ENCODE peak calls at places on chromosome 15, in seven cellular contexts. D, Q, Y, U, Z, I and T are unnamed samples.

GRCh38 chr15:80160570-80161156 is 7.9 kb downstream of the FAH start:
- DNase-seq in D (peak), Q (peak), Y (peak), U (peak), Z (peak), I (peak), T (peak)

GRCh38 chr15:67194171-67195114 is 60.0 kb downstream of the AAGAB start:
- DNase-seq in D (no peak), Q (no peak), Y (no peak), U (no peak), Z (no peak), I (no peak), T (no peak)

GRCh38 chr15:22810033-22810734 is 23.7 kb downstream of the NIPA1 start:
- DNase-seq in D (no peak), Q (peak), Y (no peak), U (no peak), Z (no peak), I (no peak), T (no peak)

GRCh38 chr15:72685925-72686794 is at the start of the genes BBS4 and HIGD2B:
- DNase-seq in D (peak), Q (peak), Y (peak), U (peak), Z (peak), I (peak), T (peak)

GRCh38 chr15:89332446-89332845 is 2.2 kb downstream of the POLG start:
- DNase-seq in D (no peak), Q (peak), Y (peak), U (no peak), Z (peak), I (no peak), T (no peak)

GRCh38 chr15:100570282-100570681 is 31.7 kb downstream of the LINS1 start:
- DNase-seq in D (no peak), Q (no peak), Y (peak), U (no peak), Z (no peak), I (no peak), T (no peak)

GRCh38 chr15:72939855-72940631 is 112.2 kb upstream of the NEO1 start:
- DNase-seq in D (no peak), Q (no peak), Y (no peak), U (no peak), Z (peak), I (no peak), T (no peak)

GRCh38 chr15:38367476-38367875 is 86.5 kb upstream of the FAM98B start:
- DNase-seq in D (no peak), Q (no peak), Y (peak), U (no peak), Z (no peak), I (no peak), T (no peak)

GRCh38 chr15:40354408-40355171 is 3.4 kb upstream of the DISP2 start:
- DNase-seq in D (no peak), Q (peak), Y (peak), U (no peak), Z (no peak), I (no peak), T (no peak)

GRCh38 chr15:48031973-48032372 is 88.8 kb upstream of the SLC24A5 start:
- DNase-seq in D (no peak), Q (no peak), Y (no peak), U (no peak), Z (no peak), I (no peak), T (no peak)

GRCh38 chr15:66515901-66516322 is 10.8 kb downstream of the ZWILCH start:
- DNase-seq in D (no peak), Q (no peak), Y (peak), U (no peak), Z (no peak), I (no peak), T (no peak)

GRCh38 chr15:59306520-59307163 is 66.0 kb downstream of the MYO1E start:
- DNase-seq in D (peak), Q (no peak), Y (peak), U (no peak), Z (peak), I (no peak), T (no peak)

GRCh38 chr15:89352476-89352875 is 17.9 kb upstream of the POLG start:
- DNase-seq in D (no peak), Q (no peak), Y (no peak), U (no peak), Z (no peak), I (no peak), T (no peak)

GRCh38 chr15:101258238-101259144 is 6.6 kb upstream of the CHSY1 start:
- DNase-seq in D (peak), Q (peak), Y (peak), U (peak), Z (peak), I (no peak), T (peak)

GRCh38 chr15:76382987-76383728 is 46.6 kb downstream of the ISL2 start:
- DNase-seq in D (no peak), Q (no peak), Y (no peak), U (no peak), Z (no peak), I (no peak), T (no peak)

GRCh38 chr15:70435369-70435768 is 328.0 kb downstream of the UACA start:
- DNase-seq in D (no peak), Q (no peak), Y (no peak), U (no peak), Z (no peak), I (no peak), T (no peak)

GRCh38 chr15:73052679-73053397 is 575 bp downstream of the NEO1 start:
- DNase-seq in D (peak), Q (peak), Y (peak), U (peak), Z (peak), I (no peak), T (peak)

GRCh38 chr15:86588413-86588812 is 508.7 kb downstream of the AGBL1 start:
- DNase-seq in D (no peak), Q (no peak), Y (no peak), U (no peak), Z (no peak), I (no peak), T (no peak)

GRCh38 chr15:68418611-68419161 is 13.3 kb downstream of the ITGA11 start:
- DNase-seq in D (no peak), Q (no peak), Y (no peak), U (peak), Z (peak), I (peak), T (peak)

GRCh38 chr15:53586815-53587214 is 172.6 kb downstream of the WDR72 start:
- DNase-seq in D (peak), Q (peak), Y (no peak), U (peak), Z (peak), I (no peak), T (no peak)

GRCh38 chr15:60844431-60845174 is 365.7 kb upstream of the ICE2 start:
- DNase-seq in D (no peak), Q (no peak), Y (no peak), U (no peak), Z (no peak), I (no peak), T (no peak)

GRCh38 chr15:25094519-25094918 is 139.7 kb downstream of the SNRPN start:
- DNase-seq in D (no peak), Q (no peak), Y (no peak), U (no peak), Z (no peak), I (peak), T (no peak)

GRCh38 chr15:71011503-71012155 is 103.6 kb upstream of the THSD4 start:
- DNase-seq in D (peak), Q (peak), Y (peak), U (peak), Z (peak), I (no peak), T (no peak)

GRCh38 chr15:98807262-98807661 is 158.9 kb downstream of the IGF1R start:
- DNase-seq in D (no peak), Q (no peak), Y (peak), U (no peak), Z (no peak), I (no peak), T (no peak)

GRCh38 chr15:59687831-59688230 is 1.3 kb downstream of the BNIP2 start:
- DNase-seq in D (peak), Q (no peak), Y (peak), U (no peak), Z (no peak), I (no peak), T (no peak)

GRCh38 chr15:67175643-67176071 is 78.8 kb downstream of the AAGAB start:
- DNase-seq in D (peak), Q (no peak), Y (peak), U (no peak), Z (no peak), I (no peak), T (no peak)